ENCODE peak calls at places on chromosomes 16 and 17, in seven cellular contexts. C is aorta, U is A673, V is psoas muscle, L is sigmoid colon, D is mesendoderm, O is GM23248. M is an unnamed sample.

GRCh38 chr16:1749152-1750117 is 21.9 kb downstream of the NME3 start:
- DNase-seq in D (no peak), U (no peak), O (peak; percentile 53), L (no peak), V (no peak), C (no peak), M (no peak)

GRCh38 chr17:50841277-50841948 is 6.0 kb downstream of the WFIKKN2 start:
- DNase-seq in U (no peak), L (no peak), O (no peak), C (no peak), V (no peak), D (no peak), M (no peak)

GRCh38 chr17:1470774-1471462 is 14.9 kb upstream of the CRK start:
- DNase-seq in U (no peak), D (no peak), V (no peak), C (no peak), L (no peak), O (no peak), M (no peak)

GRCh38 chr17:64063088-64063487 is 42.7 kb upstream of the ICAM2 start:
- DNase-seq in O (no peak), L (no peak), C (no peak), D (no peak), U (no peak), V (no peak), M (no peak)

GRCh38 chr17:35903451-35903850 is 23.3 kb upstream of the CCL5 start:
- DNase-seq in C (no peak), V (no peak), U (no peak), D (no peak), O (no peak), L (no peak), M (no peak)

GRCh38 chr17:42608692-42609181 is 437 bp downstream of the RETREG3 start:
- DNase-seq in C (peak; percentile 51), V (no peak), U (no peak), D (no peak), L (no peak), O (peak; percentile 40), M (no peak)

GRCh38 chr16:84740596-84741071 is 40.8 kb downstream of the USP10 start:
- DNase-seq in L (no peak), O (peak; percentile 42), U (no peak), V (no peak), D (no peak), C (no peak), M (no peak)

GRCh38 chr17:81865733-81866439 is 5.3 kb downstream of the ARHGDIA start:
- DNase-seq in L (no peak), O (peak; percentile 58), C (no peak), U (no peak), V (no peak), D (no peak), M (no peak)

GRCh38 chr16:81491522-81492188 is 47.0 kb downstream of the CMIP start:
- DNase-seq in U (peak; percentile 19), L (no peak), O (peak; percentile 82), D (no peak), V (no peak), C (no peak), M (no peak)

GRCh38 chr16:66924527-66925321 is 611 bp downstream of the RRAD start:
- DNase-seq in V (peak; percentile 54), O (peak; percentile 63), D (peak; percentile 43), L (no peak), U (no peak), C (no peak), M (peak; percentile 90)

GRCh38 chr17:66548659-66549311 is 246.4 kb downstream of the PRKCA start:
- DNase-seq in V (no peak), O (peak; percentile 34), L (no peak), D (peak; percentile 54), C (no peak), U (no peak), M (peak; percentile 77)

GRCh38 chr16:65876200-65876498 is 490.3 kb upstream of the CDH5 start:
- DNase-seq in L (no peak), U (no peak), D (no peak), O (peak; percentile 84), V (no peak), C (no peak), M (no peak)

GRCh38 chr16:84959045-84959576 is 52.2 kb downstream of the ZDHHC7 start:
- DNase-seq in U (no peak), L (no peak), D (no peak), O (peak; percentile 32), C (no peak), V (no peak), M (peak; percentile 72)

GRCh38 chr17:65442250-65442649 is 119.2 kb downstream of the AXIN2 start:
- DNase-seq in U (no peak), O (no peak), D (no peak), L (no peak), V (no peak), C (no peak), M (no peak)

GRCh38 chr17:75875182-75875939 is 3.0 kb downstream of the TRIM47 start:
- DNase-seq in U (no peak), C (peak; percentile 89), D (no peak), O (no peak), L (peak; percentile 88), V (no peak), M (no peak)
- H3K4me3 ChIP-seq in U (no peak overlapping the region), C (no peak overlapping the region), D (no peak overlapping the region), O (no peak overlapping the region), L (peak overlapping the region; percentile 92), V (peak overlapping the region; percentile 77), M (no peak overlapping the region)

GRCh38 chr17:76445697-76446448 is 7.1 kb downstream of the UBE2O start:
- DNase-seq in V (no peak), D (peak; percentile 47), O (no peak), C (no peak), U (no peak), L (no peak), M (peak; percentile 66)

GRCh38 chr17:76442341-76443338 is 10.3 kb downstream of the UBE2O start:
- DNase-seq in L (no peak), C (no peak), U (no peak), O (no peak), D (no peak), V (no peak), M (peak; percentile 62)

GRCh38 chr17:76441681-76442340 is 11.1 kb downstream of the UBE2O start:
- DNase-seq in O (no peak), D (peak; percentile 57), U (no peak), V (no peak), L (no peak), C (no peak), M (peak; percentile 85)

GRCh38 chr17:76446449-76447231 is 6.3 kb downstream of the UBE2O start:
- DNase-seq in D (peak; percentile 86), V (no peak), O (peak; percentile 86), U (no peak), L (no peak), C (no peak), M (peak; percentile 82)

DNA sequence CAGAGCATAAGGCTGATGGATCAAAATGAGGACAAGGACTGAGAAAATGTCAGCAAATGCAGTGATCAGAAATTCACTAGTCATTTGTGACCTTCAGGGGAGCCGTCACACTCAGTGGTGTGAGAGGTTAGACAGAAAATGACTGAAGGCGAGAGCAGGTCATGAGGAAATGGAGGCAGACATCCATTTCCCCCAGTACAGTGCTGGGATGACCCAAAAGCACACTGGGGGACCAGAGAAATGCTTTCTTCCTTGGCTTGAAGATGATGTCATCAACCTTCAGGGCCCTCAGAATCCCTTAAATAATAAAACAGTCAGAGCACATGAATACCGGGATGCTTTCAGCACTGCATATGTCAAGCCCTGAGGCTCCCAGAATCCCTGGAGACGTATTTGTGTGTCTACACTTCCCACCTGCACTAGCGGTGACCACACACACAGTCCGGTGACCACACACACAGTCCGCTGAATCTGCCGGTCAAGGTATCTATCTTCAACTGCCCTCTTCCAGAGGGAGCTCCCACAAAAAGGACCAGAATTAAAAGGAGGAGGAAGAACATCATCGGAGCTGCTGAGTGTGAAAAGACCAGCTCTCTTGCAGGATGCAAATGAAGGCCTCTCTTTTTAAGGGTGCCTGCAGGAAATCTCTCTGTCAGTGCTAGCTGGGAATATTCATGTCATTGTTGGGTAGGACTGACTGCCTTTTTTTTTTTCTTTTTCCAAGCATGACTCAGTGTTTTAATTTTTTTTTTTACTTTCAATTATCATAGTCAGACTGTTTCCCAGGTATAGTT is 8.2 kb downstream of the UBE2O start:
- DNase-seq in C (no peak), U (peak; percentile 46), D (peak; percentile 82), V (no peak), L (no peak), O (peak; percentile 55), M (peak; percentile 75)
- H3K27ac ChIP-seq in C (no peak overlapping the region), U (no peak overlapping the region), D (peak overlapping the region; percentile 59), V (no peak overlapping the region), L (no peak overlapping the region), O (peak overlapping the region; percentile 65), M (peak overlapping the region; percentile 50)

GRCh38 chr16:3171855-3172593 is 16.0 kb upstream of the OR1F1 start:
- DNase-seq in C (no peak), O (peak; percentile 15), D (peak; percentile 99), U (peak; percentile 78), L (peak; percentile 51), V (no peak), M (peak; percentile 92)

GRCh38 chr16:3171181-3171854 is 16.7 kb upstream of the OR1F1 start:
- DNase-seq in U (no peak), C (no peak), L (peak; percentile 52), O (peak; percentile 26), D (peak; percentile 88), V (no peak), M (no peak)

GRCh38 chr16:3173892-3174617 is 13.9 kb upstream of the OR1F1 start:
- DNase-seq in C (no peak), O (peak; percentile 22), D (peak; percentile 95), U (peak; percentile 81), V (no peak), L (peak; percentile 48), M (peak; percentile 95)

GRCh38 chr16:3175157-3176153 is 12.5 kb upstream of the OR1F1 start:
- DNase-seq in D (peak; percentile 92), C (no peak), V (no peak), U (peak; percentile 75), O (no peak), L (peak; percentile 50), M (peak; percentile 94)

DNA sequence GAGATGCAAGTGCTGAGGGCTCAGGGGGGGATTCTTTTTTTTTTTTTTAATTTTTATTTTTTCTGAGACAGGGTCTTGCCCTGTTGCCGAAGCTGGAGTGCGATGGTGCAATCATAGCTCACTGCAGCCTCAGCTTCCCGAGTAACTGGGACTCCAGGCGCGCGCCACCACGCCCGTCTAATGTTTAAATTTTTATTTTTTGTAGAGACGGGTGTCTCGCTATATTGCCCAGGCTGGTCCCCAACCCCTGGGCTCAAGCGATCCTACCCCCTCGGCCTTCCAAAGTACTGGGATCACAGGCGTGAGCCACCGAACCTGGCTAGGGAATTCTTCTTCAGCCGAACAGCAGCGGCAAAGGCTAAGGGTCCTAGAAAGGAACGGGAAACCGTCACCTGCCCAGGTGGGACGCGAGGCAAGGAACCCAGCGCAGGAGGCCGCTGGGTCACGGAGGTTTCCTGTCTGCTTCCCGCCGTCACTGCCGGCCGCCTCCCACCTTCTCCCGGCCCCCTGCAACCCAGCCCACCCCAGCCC is 13.3 kb upstream of the OR1F1 start:
- DNase-seq in C (no peak), D (no peak), V (no peak), O (no peak), L (peak; percentile 36), U (no peak), M (peak; percentile 75)
- H3K4me3 ChIP-seq in C (no peak overlapping the region), D (no peak overlapping the region), V (no peak overlapping the region), O (no peak overlapping the region), L (no peak overlapping the region), U (peak overlapping the region; percentile 37), M (peak overlapping the region; percentile 74)

DNA sequence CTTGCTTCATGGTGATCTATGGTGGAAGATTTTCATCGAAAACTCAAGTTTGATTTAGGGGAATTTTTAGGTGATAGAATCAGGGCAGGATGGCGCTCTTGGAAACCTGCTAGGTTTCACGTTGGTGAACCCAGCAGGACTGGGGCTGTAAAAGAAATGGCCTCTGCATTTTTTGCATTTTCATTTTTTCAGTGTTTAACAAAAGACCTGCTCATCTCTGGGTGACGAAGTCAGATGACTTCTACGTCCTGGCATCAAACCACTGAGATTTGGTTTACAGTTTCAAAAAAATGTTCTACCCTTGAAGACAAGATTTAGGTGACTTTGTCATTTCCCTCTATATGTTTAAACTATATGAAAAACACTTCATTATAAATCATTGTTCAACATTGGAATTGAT is 1.9 kb downstream of the PGS1 start:
- DNase-seq in D (no peak), U (no peak), L (no peak), C (no peak), V (no peak), O (no peak), M (no peak)
- H3K27ac ChIP-seq in D (no peak overlapping the region), U (no peak overlapping the region), L (no peak overlapping the region), C (no peak overlapping the region), V (no peak overlapping the region), O (peak overlapping the region; percentile 99), M (no peak overlapping the region)

M was measured in endodermal cell.